ENCODE peak calls at places on chromosomes 1 and 21, in four cellular contexts. N is lung, F is foreskin keratinocyte, B is heart left ventricle. V is an unnamed sample.

GRCh38 chr1:223654083-223654482 is 11.4 kb downstream of the CAPN8 start:
- DNase-seq in B (no peak), N (no peak), F (no peak), V (no peak)

GRCh38 chr1:17919525-17920439 is 164.6 kb downstream of the ACTL8 start:
- DNase-seq in N (no peak), F (peak; percentile 3), B (no peak), V (no peak)

GRCh38 chr1:75133754-75134655 is at the start of gene LHX8:
- DNase-seq in B (no peak), F (no peak), N (no peak), V (no peak)

GRCh38 chr1:109818351-109819325 is 54.9 kb upstream of the EPS8L3 start:
- DNase-seq in F (no peak), B (peak; percentile 68), N (no peak), V (no peak)

GRCh38 chr1:180643693-180644092 is 11.9 kb downstream of the XPR1 start:
- DNase-seq in N (no peak), F (no peak), B (no peak), V (peak; percentile 11)

GRCh38 chr1:180860535-180860934 is 52.2 kb upstream of the KIAA1614 start:
- DNase-seq in N (no peak), F (no peak), B (no peak), V (no peak)

GRCh38 chr1:211934315-211934714 is 101.0 kb downstream of the INTS7 start:
- DNase-seq in B (no peak), N (no peak), F (no peak), V (no peak)

GRCh38 chr1:44817307-44817706 is 9.0 kb downstream of the BTBD19 start:
- DNase-seq in N (no peak), F (peak; percentile 86), B (no peak), V (no peak)

GRCh38 chr1:74522143-74522542 is 9.7 kb upstream of the LRRC53 start:
- DNase-seq in N (no peak), F (no peak), B (no peak), V (no peak)

GRCh38 chr1:182771187-182771984 is 18.2 kb upstream of the NPL start:
- DNase-seq in B (no peak), N (no peak), F (no peak), V (no peak)

GRCh38 chr1:98565951-98566350 is 95.6 kb upstream of the SNX7 start:
- DNase-seq in F (no peak), N (no peak), B (no peak), V (no peak)

GRCh38 chr1:32980080-32980479 is 15.5 kb upstream of the RNF19B start:
- DNase-seq in B (no peak), F (no peak), N (no peak), V (no peak)

GRCh38 chr1:2610036-2610720 is 22.6 kb downstream of the MMEL1 start:
- DNase-seq in B (peak; percentile 37), F (no peak), N (no peak), V (no peak)

GRCh38 chr1:10903826-10904225 is 107.4 kb upstream of the CASZ1 start:
- DNase-seq in B (peak; percentile 33), F (no peak), N (no peak), V (no peak)

GRCh38 chr1:190494451-190494850 is 16.8 kb upstream of the BRINP3 start:
- DNase-seq in B (no peak), F (no peak), N (no peak), V (no peak)

GRCh38 chr1:32496127-32496526 is 31.3 kb downstream of the ZBTB8B start:
- DNase-seq in B (no peak), F (peak; percentile 20), N (no peak), V (peak; percentile 32)

GRCh38 chr1:8560611-8561544 is 243.0 kb downstream of the SLC45A1 start:
- DNase-seq in B (no peak), F (peak; percentile 39), N (no peak), V (no peak)

GRCh38 chr1:1900883-1901640 is 10.2 kb upstream of the GNB1 start:
- DNase-seq in N (no peak), B (peak; percentile 4), F (no peak), V (no peak)

GRCh38 chr1:3945916-3946840 is 46.1 kb upstream of the C1orf174 start:
- DNase-seq in B (no peak), F (no peak), N (no peak), V (no peak)

GRCh38 chr1:19597463-19598309 is 46.4 kb upstream of the NBL1 start:
- DNase-seq in F (peak; percentile 38), N (no peak), B (no peak), V (no peak)

GRCh38 chr1:52551476-52552235 is 1.2 kb downstream of the TUT4 start:
- DNase-seq in B (no peak), F (peak; percentile 64), N (no peak), V (no peak)

GRCh38 chr1:11533790-11534787 is 55.1 kb downstream of the DISP3 start:
- DNase-seq in B (no peak), F (no peak), N (no peak), V (no peak)

GRCh38 chr1:99004270-99005141 is at the start of gene PLPPR5:
- DNase-seq in N (no peak), B (peak; percentile 48), F (no peak), V (no peak)

GRCh38 chr1:213669964-213670691 is 317.6 kb upstream of the PROX1 start:
- DNase-seq in B (no peak), N (no peak), F (no peak), V (no peak)

GRCh38 chr21:31530918-31531705 is 128.4 kb upstream of the SOD1 start:
- DNase-seq in N (no peak), F (no peak), B (no peak), V (no peak)

GRCh38 chr1:156097499-156098178 is 15.4 kb upstream of the MEX3A start:
- DNase-seq in B (no peak), F (no peak), N (no peak), V (no peak)

GRCh38 chr1:36125129-36125991 is at the start of gene COL8A2:
- DNase-seq in N (no peak), B (no peak), F (no peak), V (no peak)

GRCh38 chr21:32131960-32132359 is 146.9 kb downstream of the MIS18A start:
- DNase-seq in F (no peak), B (no peak), N (no peak), V (no peak)

DNA sequence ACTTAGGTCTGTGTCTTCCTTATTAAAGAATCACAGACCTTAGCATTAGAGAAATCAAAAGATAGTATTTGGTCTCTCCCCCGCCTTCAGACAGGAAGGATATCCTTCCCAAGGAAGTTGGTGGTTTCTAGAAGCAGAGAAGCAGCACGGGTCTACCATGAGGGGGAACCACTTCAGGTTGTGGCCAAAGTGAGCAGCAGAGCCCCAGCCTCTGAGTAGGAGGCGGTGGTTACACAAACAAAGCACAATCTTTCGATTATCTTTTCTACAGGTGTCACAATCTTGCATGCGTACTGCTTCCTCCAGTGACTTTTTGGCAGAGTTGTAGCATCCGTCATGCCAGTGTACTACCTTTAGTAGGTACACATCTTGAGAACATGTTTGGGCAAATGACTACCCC is 8.8 kb downstream of the PGLYRP4 start:
- DNase-seq in F (no peak), B (no peak), N (no peak), V (no peak)
- TF ChIP-seq CTCF in F (no peak), B (no peak), N (no peak), V (no peak)

GRCh38 chr1:15414450-15414823 is 4.7 kb downstream of the EFHD2 start:
- DNase-seq in B (no peak), N (no peak), F (no peak), V (no peak)
- H3K4me1 ChIP-seq in B (peaks cover 36% of the 10 kb centered on the region), N (no peaks in the 10 kb centered on the region), F (peaks cover 28% of the 10 kb centered on the region), V (peaks cover 7% of the 10 kb centered on the region)

GRCh38 chr1:81553503-81553902 is 247.2 kb upstream of the ADGRL2 start:
- DNase-seq in F (no peak), N (no peak), B (no peak), V (no peak)
- TF ChIP-seq CTCF in F (no peak), N (no peak), B (no peak), V (no peak)

DNA sequence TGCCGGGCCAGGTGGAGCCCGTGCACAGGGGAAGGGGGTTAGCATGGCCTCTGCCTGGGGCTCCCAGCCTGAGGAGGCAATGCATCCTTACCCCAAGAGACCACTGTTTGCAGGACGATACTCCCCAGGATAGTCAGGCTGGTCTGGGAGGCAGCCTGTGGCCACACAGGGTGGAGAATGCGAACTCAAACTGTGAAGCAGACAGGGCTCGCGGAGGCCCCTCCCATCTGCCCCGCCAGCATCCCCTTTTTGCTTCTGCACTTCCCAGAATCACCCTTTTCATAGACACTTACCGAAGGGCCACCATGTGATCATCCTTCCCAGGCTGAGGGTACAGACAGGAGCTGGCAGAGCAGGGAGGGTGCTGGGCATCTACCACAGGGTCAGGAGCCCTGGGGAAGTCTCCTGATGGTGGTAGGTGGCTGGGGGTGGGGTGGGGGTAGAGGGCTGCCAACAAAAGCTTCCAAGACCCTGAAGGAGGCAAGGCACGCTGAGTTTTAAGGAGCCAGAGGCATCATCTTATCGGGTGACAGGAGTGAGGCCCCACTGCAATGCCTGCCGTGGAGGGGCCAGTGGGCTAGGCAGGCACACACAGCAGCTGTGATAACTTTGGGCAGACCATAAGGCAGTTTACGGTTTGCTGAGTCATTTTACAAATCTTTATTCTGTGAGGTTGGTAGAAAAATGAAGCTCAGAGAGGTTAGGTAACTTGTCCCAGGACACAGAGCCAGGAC is 31.3 kb upstream of the BTG2 start:
- DNase-seq in F (no peak), N (peak; percentile 61), B (no peak), V (no peak)
- H3K4me1 ChIP-seq in F (peaks cover 17% of the 10 kb centered on the region), N (peaks cover 3% of the 10 kb centered on the region), B (peaks cover 46% of the 10 kb centered on the region), V (peaks cover 84% of the 10 kb centered on the region)

DNA sequence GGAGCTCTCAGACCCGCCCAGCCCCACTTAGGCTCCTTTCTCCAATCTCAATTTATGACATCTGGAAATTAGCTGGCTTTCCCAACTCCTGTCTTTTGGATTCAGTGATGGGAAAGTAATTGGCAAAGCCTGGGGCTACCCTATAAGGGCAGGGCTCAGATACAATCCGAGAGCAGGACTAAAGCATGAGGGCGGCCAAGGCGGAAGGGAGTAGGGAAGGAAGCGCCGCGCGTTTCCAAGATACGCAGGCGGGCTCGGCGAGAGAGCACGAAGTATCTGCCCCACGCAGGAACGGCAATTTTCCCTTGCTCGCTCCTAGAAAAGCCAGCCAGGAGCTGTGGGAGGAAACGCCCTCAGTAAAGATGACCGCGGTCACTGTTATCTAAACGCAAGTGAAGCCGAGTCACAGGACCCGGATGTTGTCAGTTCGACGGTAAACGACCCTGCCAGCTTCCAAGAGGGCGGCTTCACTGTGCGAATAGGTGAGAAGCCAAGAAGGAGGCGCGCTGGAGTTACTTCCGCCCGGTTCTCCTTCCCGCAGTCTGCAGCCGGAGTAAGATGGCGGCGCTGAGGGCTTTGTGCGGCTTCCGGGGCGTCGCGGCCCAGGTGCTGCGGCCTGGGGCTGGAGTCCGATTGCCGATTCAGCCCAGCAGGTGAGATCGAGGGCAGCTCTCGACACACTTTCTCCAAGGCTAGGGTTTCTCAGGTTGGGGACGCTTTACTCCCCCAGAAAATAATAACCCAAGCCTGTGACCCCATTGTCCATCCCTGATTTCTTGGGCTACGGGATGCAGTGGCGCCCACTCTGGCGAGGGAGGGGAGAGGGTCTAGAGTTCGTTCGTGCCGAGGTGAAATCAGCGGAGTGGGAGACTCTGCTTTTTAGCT is at the start of gene NDUFS2:
- DNase-seq in F (peak; percentile 97), B (peak; percentile 97), N (peak; percentile 98), V (peak; percentile 99)
- TF ChIP-seq CTCF in F (peak; percentile 37), B (peak; percentile 25), N (no peak), V (no peak)